ENCODE peak calls at places on chromosomes 12 and 14, in six cellular contexts. R, X, Z, H, V and B are unnamed samples.

GRCh38 chr12:13564266-13564810 is 367.8 kb downstream of the EMP1 start:
- DNase-seq in R (no peak), X (no peak), Z (no peak), H (no peak), V (no peak), B (no peak)

GRCh38 chr14:32049361-32050103 is 27.6 kb upstream of the ARHGAP5 start:
- DNase-seq in R (no peak), X (peak), Z (no peak), H (no peak), V (no peak), B (no peak)

GRCh38 chr12:124917841-124918621 is 3.6 kb upstream of the UBC start:
- DNase-seq in R (no peak), X (peak), Z (peak), H (no peak), V (no peak), B (no peak)

GRCh38 chr14:104101086-104101621 is 15.7 kb downstream of the ASPG start:
- DNase-seq in R (no peak), X (no peak), Z (no peak), H (no peak), V (no peak), B (no peak)

GRCh38 chr12:47882796-47883546 is 21.8 kb downstream of the VDR start:
- DNase-seq in R (no peak), X (no peak), Z (no peak), H (no peak), V (no peak), B (no peak)

GRCh38 chr12:12562016-12562483 is 613 bp downstream of the DUSP16 start:
- DNase-seq in R (peak), X (peak), Z (peak), H (peak), V (peak), B (no peak)

GRCh38 chr12:47194501-47194900 is 114.7 kb upstream of the AMIGO2 start:
- DNase-seq in R (no peak), X (no peak), Z (no peak), H (no peak), V (no peak), B (no peak)

GRCh38 chr12:88266851-88267360 is 124.8 kb downstream of the TMTC3 start:
- DNase-seq in R (no peak), X (no peak), Z (no peak), H (peak), V (no peak), B (no peak)

GRCh38 chr12:106255952-106256351 is 8.1 kb upstream of the CKAP4 start:
- DNase-seq in R (no peak), X (peak), Z (no peak), H (no peak), V (no peak), B (peak)

GRCh38 chr14:69719501-69719951 is 47.4 kb upstream of the SRSF5 start:
- DNase-seq in R (peak), X (no peak), Z (peak), H (peak), V (no peak), B (no peak)

GRCh38 chr12:20212658-20213387 is 155.5 kb upstream of the PDE3A start:
- DNase-seq in R (peak), X (peak), Z (peak), H (peak), V (peak), B (peak)

GRCh38 chr14:77139540-77140342 is 1.9 kb downstream of the ZDHHC22 start:
- DNase-seq in R (peak), X (peak), Z (no peak), H (peak), V (peak), B (no peak)

GRCh38 chr12:15863984-15864383 is 18.2 kb upstream of the STRAP start:
- DNase-seq in R (no peak), X (no peak), Z (no peak), H (no peak), V (no peak), B (no peak)

GRCh38 chr14:61598980-61599379 is 96.3 kb upstream of the HIF1A start:
- DNase-seq in R (no peak), X (no peak), Z (no peak), H (no peak), V (no peak), B (no peak)

GRCh38 chr12:60112778-60113177 is 516.9 kb downstream of the SLC16A7 start:
- DNase-seq in R (no peak), X (no peak), Z (no peak), H (no peak), V (no peak), B (no peak)

GRCh38 chr14:30790827-30791226 is 83.5 kb upstream of the COCH start:
- DNase-seq in R (no peak), X (no peak), Z (no peak), H (no peak), V (no peak), B (no peak)

GRCh38 chr12:121784460-121784859 is 9.0 kb downstream of the RHOF start:
- DNase-seq in R (no peak), X (no peak), Z (peak), H (peak), V (no peak), B (no peak)

GRCh38 chr12:92369643-92370042 is 224.0 kb upstream of the BTG1 start:
- DNase-seq in R (no peak), X (no peak), Z (no peak), H (no peak), V (no peak), B (no peak)

GRCh38 chr12:21672151-21672550 is 14.5 kb upstream of the LDHB start:
- DNase-seq in R (no peak), X (no peak), Z (no peak), H (no peak), V (no peak), B (no peak)

GRCh38 chr12:111488271-111488670 is 82.5 kb downstream of the SH2B3 start:
- DNase-seq in R (no peak), X (no peak), Z (peak), H (peak), V (no peak), B (no peak)

GRCh38 chr12:2960432-2960956 is 1.3 kb downstream of the TEAD4 start:
- DNase-seq in R (peak), X (peak), Z (peak), H (peak), V (peak), B (peak)

GRCh38 chr12:2961705-2962104 is 2.5 kb downstream of the TEAD4 start:
- DNase-seq in R (no peak), X (peak), Z (no peak), H (no peak), V (no peak), B (no peak)

GRCh38 chr12:2959508-2960431 is 573 bp downstream of the TEAD4 start:
- DNase-seq in R (peak), X (peak), Z (peak), H (peak), V (peak), B (peak)

GRCh38 chr12:2959194-2959507 is at the start of gene TEAD4:
- DNase-seq in R (peak), X (peak), Z (peak), H (peak), V (peak), B (peak)

DNA sequence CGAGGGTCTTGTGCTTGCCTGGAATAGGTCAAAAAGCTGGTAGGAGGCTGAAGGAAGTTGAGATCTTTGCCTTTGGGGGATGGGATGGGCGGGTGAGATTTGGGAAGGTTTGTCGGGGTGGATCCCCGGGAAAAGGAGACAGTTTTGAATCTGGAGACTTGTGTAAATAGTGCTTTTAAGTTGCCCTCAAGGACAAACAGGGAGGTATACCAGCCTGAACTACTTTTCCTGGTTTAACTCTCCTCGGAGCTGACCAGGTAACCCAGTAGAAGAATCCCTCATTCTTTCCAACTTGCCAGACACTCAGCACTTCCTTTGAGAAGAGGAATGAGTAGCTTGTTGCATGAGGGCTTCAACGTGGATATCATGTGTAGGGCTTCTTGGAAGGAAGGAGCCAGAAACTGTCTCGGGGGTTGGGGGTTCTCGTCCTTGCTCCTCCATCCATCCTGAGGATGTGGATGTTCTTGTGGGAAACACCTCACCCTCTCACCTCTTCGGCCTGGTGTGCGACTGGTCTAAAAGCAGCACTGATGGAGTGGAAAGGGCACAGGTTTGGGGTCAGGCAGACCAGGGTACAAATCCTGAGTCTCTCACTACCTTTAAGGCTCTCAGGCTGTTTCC is 1.9 kb downstream of the TEAD4 start:
- DNase-seq in R (no peak), X (peak), Z (peak), H (peak), V (no peak), B (no peak)
- H2BK15ac ChIP-seq in R (no peak), X (no peak), Z (no peak), H (no peak), V (no peak), B (peak)

GRCh38 chr12:56831936-56832335 is 68.8 kb downstream of the HSD17B6 start:
- DNase-seq in R (no peak), X (no peak), Z (no peak), H (no peak), V (no peak), B (no peak)
- H2BK15ac ChIP-seq in R (no peak), X (no peak), Z (no peak), H (no peak), V (no peak), B (no peak)

GRCh38 chr12:116459501-116459900 is 99.7 kb upstream of the MAP1LC3B2 start:
- DNase-seq in R (no peak), X (no peak), Z (no peak), H (no peak), V (no peak), B (no peak)

GRCh38 chr12:116459921-116460666 is 99.1 kb upstream of the MAP1LC3B2 start:
- DNase-seq in R (no peak), X (no peak), Z (no peak), H (no peak), V (no peak), B (no peak)

GRCh38 chr12:116458492-116458891 is 100.7 kb upstream of the MAP1LC3B2 start:
- DNase-seq in R (no peak), X (no peak), Z (no peak), H (no peak), V (no peak), B (no peak)

GRCh38 chr12:116461060-116461459 is 98.1 kb upstream of the MAP1LC3B2 start:
- DNase-seq in R (no peak), X (no peak), Z (no peak), H (no peak), V (no peak), B (no peak)

DNA sequence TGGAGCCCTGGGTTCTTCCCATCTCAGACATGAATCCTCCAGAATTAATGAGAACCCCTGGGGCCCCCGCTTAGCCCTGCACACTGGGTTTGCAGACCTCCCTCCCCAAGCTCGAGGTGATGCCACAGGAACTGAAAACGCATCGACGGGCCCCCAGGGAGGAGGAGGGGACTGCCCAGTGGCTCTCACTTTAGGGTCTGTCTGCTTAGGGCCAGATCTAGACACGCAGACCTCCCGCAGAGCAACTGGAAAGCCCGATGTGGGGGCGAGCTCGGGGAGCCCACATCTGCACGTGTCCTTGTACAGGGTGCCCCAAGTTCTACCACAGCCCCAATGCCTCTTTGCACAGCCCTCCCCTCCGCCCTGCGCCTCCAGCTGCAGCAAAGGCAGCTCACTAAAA is 100.2 kb upstream of the MAP1LC3B2 start:
- DNase-seq in R (no peak), X (no peak), Z (no peak), H (no peak), V (no peak), B (no peak)
- H2BK15ac ChIP-seq in R (no peak), X (no peak), Z (no peak), H (no peak), V (no peak), B (no peak)

GRCh38 chr14:73124180-73124894 is 12.0 kb upstream of the PSEN1 start:
- DNase-seq in R (peak), X (peak), Z (no peak), H (no peak), V (no peak), B (no peak)
- H2BK15ac ChIP-seq in R (no peak), X (no peak), Z (no peak), H (no peak), V (no peak), B (no peak)

GRCh38 chr12:45816652-45817051 is 87.1 kb downstream of the ARID2 start:
- DNase-seq in R (no peak), X (no peak), Z (no peak), H (no peak), V (no peak), B (no peak)
- H2BK15ac ChIP-seq in R (no peak), X (no peak), Z (no peak), H (no peak), V (no peak), B (no peak)